ENCODE peak calls at places on chromosomes 7 and 10, in five cellular contexts. K is uterus, R is A549, O is adrenal gland, M is stomach. D is an unnamed sample.

GRCh38 chr7:132433286-132433685 is 143.0 kb downstream of the PLXNA4 start:
- DNase-seq in K (no peak), R (no peak), O (no peak), M (no peak), D (no peak)

GRCh38 chr7:41955475-41956243 is 252.8 kb upstream of the INHBA start:
- DNase-seq in K (peak; percentile 99), R (peak; percentile 35), O (peak; percentile 88), M (peak; percentile 90), D (peak; percentile 99)

GRCh38 chr7:109354000-109354399 is 784.3 kb downstream of the DNAJB9 start:
- DNase-seq in K (no peak), R (no peak), O (no peak), M (no peak), D (no peak)

GRCh38 chr7:28228386-28228785 is 47.8 kb upstream of the JAZF1 start:
- DNase-seq in K (no peak), R (no peak), O (no peak), M (no peak), D (no peak)

GRCh38 chr7:44163591-44163990 is 22.5 kb upstream of the MYL7 start:
- DNase-seq in K (no peak), R (no peak), O (no peak), M (no peak), D (no peak)

GRCh38 chr7:81487512-81487911 is 282.3 kb downstream of the HGF start:
- DNase-seq in K (no peak), R (no peak), O (no peak), M (no peak), D (no peak)

GRCh38 chr10:7579681-7580080 is 87.1 kb downstream of the ITIH5 start:
- DNase-seq in K (no peak), R (no peak), O (no peak), M (no peak), D (no peak)

GRCh38 chr7:81264116-81264515 is 345.3 kb upstream of the SEMA3C start:
- DNase-seq in K (no peak), R (no peak), O (no peak), M (peak; percentile 31), D (no peak)

GRCh38 chr7:140966561-140967234 is 42.0 kb upstream of the BRAF start:
- DNase-seq in K (no peak), R (no peak), O (no peak), M (no peak), D (no peak)

GRCh38 chr10:117240730-117241529 is at the start of gene SLC18A2:
- DNase-seq in K (no peak), R (no peak), O (no peak), M (no peak), D (no peak)

GRCh38 chr10:119655566-119656001 is 4.4 kb downstream of the BAG3 start:
- DNase-seq in K (peak; percentile 51), R (no peak), O (peak; percentile 79), M (peak; percentile 33), D (peak; percentile 95)

GRCh38 chr7:86391813-86392212 is 251.9 kb upstream of the GRM3 start:
- DNase-seq in K (no peak), R (no peak), O (no peak), M (no peak), D (no peak)

GRCh38 chr7:140866926-140867325 is 57.8 kb downstream of the BRAF start:
- DNase-seq in K (no peak), R (no peak), O (no peak), M (no peak), D (no peak)

GRCh38 chr7:70694909-70695803 is 436.8 kb upstream of the GALNT17 start:
- DNase-seq in K (peak; percentile 31), R (no peak), O (peak; percentile 25), M (no peak), D (no peak)
- TF ChIP-seq POLR2A in K (no peak), R (no peak), O (no peak), M (no peak), D (no peak)

GRCh38 chr10:6228010-6228511 is 25.3 kb downstream of the PFKFB3 start:
- DNase-seq in K (no peak), R (no peak), O (no peak), M (no peak), D (no peak)
- H3K27ac ChIP-seq in K (peak overlapping the region; percentile 51), R (peak overlapping the region; percentile 24), O (no peak overlapping the region), M (no peak overlapping the region), D (no peak overlapping the region)

GRCh38 chr7:118183586-118184391 is at the start of gene LSM8:
- DNase-seq in K (peak; percentile 98), R (peak; percentile 91), O (peak; percentile 97), M (peak; percentile 98), D (peak; percentile 98)
- TF ChIP-seq POLR2A in K (peak; percentile 80), R (peak; percentile 55), O (peak; percentile 82), M (no peak), D (peak; percentile 76)

DNA sequence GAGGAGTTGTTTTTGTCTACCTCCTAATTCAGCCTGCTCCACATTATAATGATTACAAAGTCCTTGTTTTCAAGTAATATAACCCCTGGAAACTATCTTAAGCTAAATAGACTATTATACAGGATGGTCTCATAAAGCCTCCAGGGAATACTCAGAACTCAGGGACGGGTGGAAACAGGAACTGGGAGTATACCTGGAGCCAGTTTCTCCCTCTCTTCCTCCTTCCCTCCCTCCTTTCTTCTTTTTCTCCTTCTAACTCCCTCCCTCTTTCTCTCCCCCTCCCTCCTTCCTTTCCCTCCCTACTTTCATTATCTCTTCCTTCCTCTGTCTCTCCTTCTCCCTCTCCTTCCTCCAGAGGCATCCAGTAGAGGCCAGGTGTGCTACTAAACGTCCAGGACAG is 76.2 kb upstream of the PRR15 start:
- DNase-seq in K (no peak), R (no peak), O (no peak), M (no peak), D (no peak)
- H3K27ac ChIP-seq in K (no peak overlapping the region), R (no peak overlapping the region), O (no peak overlapping the region), M (no peak overlapping the region), D (no peak overlapping the region)

DNA sequence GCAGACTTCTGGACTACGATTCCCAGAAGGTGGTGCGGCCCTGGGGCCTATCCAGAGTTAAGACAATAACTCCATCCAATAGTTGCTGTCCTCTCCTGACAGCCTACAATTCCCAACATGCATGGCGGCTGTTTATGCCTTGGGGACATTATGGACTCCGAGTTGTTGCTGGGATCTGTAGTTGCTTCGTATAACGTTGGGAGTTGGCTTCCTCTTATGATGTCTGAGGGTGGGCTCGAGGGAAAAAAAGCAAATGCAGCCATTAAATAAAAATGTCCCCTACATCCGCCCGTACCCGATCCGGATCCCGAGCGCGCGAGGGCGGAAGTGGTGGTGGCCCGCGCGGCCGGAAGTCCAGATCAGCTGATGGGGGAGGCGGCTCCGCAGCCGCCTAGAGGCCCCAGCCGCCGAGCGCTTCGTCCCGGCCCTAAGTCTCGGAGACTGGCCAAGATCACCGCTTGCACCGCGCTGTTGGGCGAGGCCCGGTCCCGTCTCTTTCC is at the start of gene ZSWIM8:
- DNase-seq in K (peak; percentile 86), R (peak; percentile 99), O (peak; percentile 87), M (peak; percentile 86), D (peak; percentile 95)
- TF ChIP-seq POLR2A in K (peak; percentile 41), R (peak; percentile 52), O (peak; percentile 76), M (no peak), D (peak; percentile 76)

GRCh38 chr7:5777932-5778331 is 3.5 kb downstream of the RNF216 start:
- DNase-seq in K (no peak), R (no peak), O (no peak), M (no peak), D (peak; percentile 2)

GRCh38 chr7:5774790-5775189 is 6.7 kb downstream of the RNF216 start:
- DNase-seq in K (no peak), R (no peak), O (no peak), M (no peak), D (peak; percentile 34)

GRCh38 chr7:5774136-5774535 is 7.3 kb downstream of the RNF216 start:
- DNase-seq in K (no peak), R (no peak), O (no peak), M (no peak), D (peak; percentile 5)

GRCh38 chr7:5779108-5779507 is 2.4 kb downstream of the RNF216 start:
- DNase-seq in K (no peak), R (no peak), O (no peak), M (no peak), D (no peak)

GRCh38 chr7:5776894-5777645 is 4.4 kb downstream of the RNF216 start:
- DNase-seq in K (no peak), R (no peak), O (no peak), M (no peak), D (peak; percentile 50)
- H3K27ac ChIP-seq in K (no peak overlapping the region), R (no peak overlapping the region), O (no peak overlapping the region), M (no peak overlapping the region), D (no peak overlapping the region)

GRCh38 chr10:75234683-75235374 is 928 bp downstream of the COMTD1 start:
- DNase-seq in K (peak; percentile 39), R (no peak), O (peak; percentile 51), M (peak; percentile 72), D (peak; percentile 70)
- TF ChIP-seq POLR2A in K (no peak), R (no peak), O (no peak), M (no peak), D (no peak)

GRCh38 chr7:73555411-73555982 is 2.0 kb downstream of the BCL7B start:
- DNase-seq in K (no peak), R (no peak), O (no peak), M (no peak), D (no peak)
- H3K27ac ChIP-seq in K (no peak overlapping the region), R (no peak overlapping the region), O (no peak overlapping the region), M (peak overlapping the region; percentile 99), D (peak overlapping the region; percentile 97)

GRCh38 chr7:341841-342638 is 52.1 kb downstream of the FOXL3 start:
- DNase-seq in K (no peak), R (no peak), O (no peak), M (peak; percentile 97), D (peak; percentile 79)
- TF ChIP-seq POLR2A in K (no peak), R (no peak), O (no peak), M (no peak), D (no peak)

GRCh38 chr10:6404127-6405072 is 175.7 kb downstream of the PRKCQ start:
- DNase-seq in K (no peak), R (no peak), O (no peak), M (no peak), D (no peak)

GRCh38 chr10:6406220-6407033 is 173.6 kb downstream of the PRKCQ start:
- DNase-seq in K (no peak), R (peak; percentile 64), O (no peak), M (no peak), D (no peak)

GRCh38 chr10:6407034-6407721 is 172.9 kb downstream of the PRKCQ start:
- DNase-seq in K (no peak), R (no peak), O (no peak), M (no peak), D (no peak)

GRCh38 chr10:6402960-6403359 is 177.1 kb downstream of the PRKCQ start:
- DNase-seq in K (no peak), R (no peak), O (no peak), M (no peak), D (no peak)

GRCh38 chr10:6405713-6406112 is 174.4 kb downstream of the PRKCQ start:
- DNase-seq in K (no peak), R (no peak), O (no peak), M (no peak), D (no peak)
- H3K27ac ChIP-seq in K (no peak overlapping the region), R (no peak overlapping the region), O (no peak overlapping the region), M (no peak overlapping the region), D (no peak overlapping the region)